ENCODE peak calls at places on chromosomes 11 and 22, in seven cellular contexts. M, X, K, B, A, L and N are unnamed samples.

GRCh38 chr22:46011627-46012181 is 34.7 kb upstream of the WNT7B start:
- DNase-seq in M (no peak), X (peak; percentile 75), K (no peak), B (no peak), A (no peak), L (no peak), N (no peak)

GRCh38 chr22:39303358-39303757 is 16.1 kb downstream of the RPL3 start:
- DNase-seq in M (no peak), X (no peak), K (no peak), B (no peak), A (no peak), L (no peak), N (no peak)

GRCh38 chr11:113894421-113894996 is 10.1 kb upstream of the HTR3B start:
- DNase-seq in M (no peak), X (no peak), K (no peak), B (no peak), A (no peak), L (no peak), N (no peak)

GRCh38 chr22:37430941-37431340 is 3.7 kb upstream of the ELFN2 start:
- DNase-seq in M (no peak), X (no peak), K (no peak), B (no peak), A (no peak), L (no peak), N (no peak)

GRCh38 chr11:118703563-118704106 is 24.2 kb upstream of the TREH start:
- DNase-seq in M (no peak), X (no peak), K (no peak), B (no peak), A (no peak), L (no peak), N (no peak)

GRCh38 chr22:37331034-37331428 is 48.7 kb downstream of the CYTH4 start:
- DNase-seq in M (peak; percentile 54), X (peak; percentile 79), K (no peak), B (no peak), A (peak; percentile 43), L (no peak), N (peak; percentile 34)

GRCh38 chr11:66684635-66685034 is 6.9 kb upstream of the RBM4B start:
- DNase-seq in M (no peak), X (no peak), K (no peak), B (no peak), A (no peak), L (no peak), N (no peak)

GRCh38 chr11:102118937-102119336 is 8.7 kb downstream of the YAP1 start:
- DNase-seq in M (no peak), X (no peak), K (peak; percentile 46), B (peak; percentile 74), A (no peak), L (no peak), N (no peak)

GRCh38 chr22:43079742-43080141 is 9.4 kb downstream of the TTLL1 start:
- DNase-seq in M (no peak), X (no peak), K (no peak), B (no peak), A (no peak), L (no peak), N (peak; percentile 40)

GRCh38 chr11:2870460-2870859 is 15.1 kb downstream of the CDKN1C start:
- DNase-seq in M (no peak), X (no peak), K (peak; percentile 37), B (no peak), A (no peak), L (no peak), N (no peak)

GRCh38 chr22:41263704-41264103 is 22.3 kb downstream of the RANGAP1 start:
- DNase-seq in M (no peak), X (peak; percentile 20), K (no peak), B (no peak), A (peak; percentile 27), L (no peak), N (no peak)

GRCh38 chr11:45918331-45918941 is 759 bp upstream of the PEX16 start:
- DNase-seq in M (peak; percentile 60), X (peak; percentile 67), K (peak; percentile 82), B (peak; percentile 79), A (peak; percentile 84), L (peak; percentile 86), N (peak; percentile 94)

GRCh38 chr11:29343465-29344333 is 673.1 kb downstream of the KCNA4 start:
- DNase-seq in M (peak; percentile 40), X (peak; percentile 25), K (peak; percentile 72), B (peak; percentile 73), A (peak; percentile 54), L (peak; percentile 73), N (peak; percentile 58)

GRCh38 chr11:86176165-86176884 is 68.2 kb upstream of the EED start:
- DNase-seq in M (peak; percentile 66), X (peak; percentile 78), K (no peak), B (no peak), A (no peak), L (peak; percentile 91), N (peak; percentile 89)

GRCh38 chr11:17588166-17588565 is 41.1 kb downstream of the OTOG start:
- DNase-seq in M (no peak), X (no peak), K (no peak), B (no peak), A (no peak), L (no peak), N (no peak)

GRCh38 chr11:69775163-69775755 is at the start of gene FGF4:
- DNase-seq in M (peak; percentile 1), X (no peak), K (peak; percentile 68), B (peak; percentile 60), A (no peak), L (no peak), N (no peak)

GRCh38 chr11:46348986-46349401 is 1.7 kb downstream of the DGKZ start:
- DNase-seq in M (no peak), X (no peak), K (no peak), B (no peak), A (no peak), L (peak; percentile 67), N (no peak)

GRCh38 chr22:23137905-23138520 is 3.8 kb downstream of the RSPH14 start:
- DNase-seq in M (peak; percentile 33), X (peak; percentile 25), K (no peak), B (no peak), A (no peak), L (peak; percentile 92), N (no peak)

GRCh38 chr22:25890651-25891050 is 148.7 kb downstream of the MYO18B start:
- DNase-seq in M (no peak), X (no peak), K (no peak), B (no peak), A (no peak), L (no peak), N (no peak)
- H2AFZ ChIP-seq in M (no peak overlapping the region), X (no peak overlapping the region), K (no peak overlapping the region), B (no peak overlapping the region), A (no peak overlapping the region), L (no peak overlapping the region), N (no peak overlapping the region)

GRCh38 chr11:19821412-19821875 is 108.8 kb downstream of the NAV2 start:
- DNase-seq in M (no peak), X (no peak), K (no peak), B (no peak), A (peak; percentile 42), L (no peak), N (no peak)
- H2AFZ ChIP-seq in M (no peak overlapping the region), X (no peak overlapping the region), K (no peak overlapping the region), B (no peak overlapping the region), A (no peak overlapping the region), L (no peak overlapping the region), N (no peak overlapping the region)

GRCh38 chr11:36817336-36817965 is 219.4 kb upstream of the RAG2 start:
- DNase-seq in M (peak; percentile 57), X (no peak), K (no peak), B (no peak), A (peak; percentile 50), L (no peak), N (no peak)
- H2AFZ ChIP-seq in M (no peak overlapping the region), X (no peak overlapping the region), K (no peak overlapping the region), B (no peak overlapping the region), A (no peak overlapping the region), L (no peak overlapping the region), N (no peak overlapping the region)

DNA sequence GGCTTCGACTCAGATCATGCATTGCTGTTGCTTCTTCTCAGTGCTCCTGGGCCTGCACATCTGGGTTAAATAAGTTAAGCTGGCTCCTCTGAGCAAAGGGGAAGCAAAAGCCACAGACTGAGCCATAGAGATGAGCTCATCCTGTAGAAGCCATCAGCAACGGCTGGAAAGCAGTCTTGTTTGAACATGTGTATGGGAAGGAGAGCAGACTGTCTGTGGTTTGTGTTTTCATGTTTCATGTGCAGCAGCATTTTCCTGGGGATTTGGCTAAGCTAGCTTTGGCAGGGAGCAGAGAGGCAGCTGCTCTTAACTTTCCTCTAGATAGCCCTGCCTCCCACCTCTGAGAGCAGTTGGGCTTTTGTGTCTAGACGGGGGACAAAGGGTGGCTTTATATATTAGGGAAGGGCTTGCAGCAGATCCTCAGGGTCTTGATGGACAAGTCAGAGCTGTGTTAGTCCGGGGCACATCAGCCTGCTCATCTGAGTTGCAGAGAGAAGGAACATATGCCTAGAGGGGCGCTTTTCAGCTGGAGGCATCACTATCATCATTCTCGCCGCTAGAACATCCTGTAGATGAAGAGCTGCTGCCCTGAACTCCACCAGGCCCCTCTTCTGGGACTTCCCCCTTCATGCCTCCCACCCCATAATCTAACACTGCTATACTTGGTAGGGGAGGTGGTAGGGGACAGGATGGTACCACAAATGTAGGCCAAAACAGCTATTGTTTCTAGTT is 14.9 kb downstream of the DCPS start:
- DNase-seq in M (peak; percentile 96), X (peak; percentile 97), K (no peak), B (no peak), A (peak; percentile 90), L (no peak), N (no peak)
- H2AFZ ChIP-seq in M (peak overlapping the region; percentile 81), X (peak overlapping the region; percentile 15), K (no peak overlapping the region), B (no peak overlapping the region), A (peak overlapping the region; percentile 70), L (no peak overlapping the region), N (no peak overlapping the region)

DNA sequence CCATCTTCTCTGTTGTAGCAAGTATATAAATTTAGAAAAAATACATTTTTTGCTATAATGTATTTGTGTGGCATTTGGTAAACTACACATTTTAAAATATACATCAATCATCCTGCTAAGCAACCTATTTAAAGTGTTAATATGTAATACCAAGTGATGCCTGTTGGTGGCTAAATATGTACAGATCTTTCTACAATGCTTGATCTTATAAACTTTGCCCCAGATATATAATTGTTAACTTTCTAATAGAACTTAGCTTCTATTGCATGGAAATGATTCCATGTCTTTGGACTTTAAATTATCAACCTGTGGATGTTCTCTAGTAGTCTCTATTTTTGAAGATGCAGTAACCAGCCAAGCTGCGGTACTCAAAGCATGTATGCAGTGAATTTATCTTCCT is 1260.4 kb upstream of the RAG2 start:
- DNase-seq in M (no peak), X (no peak), K (no peak), B (no peak), A (no peak), L (peak; percentile 40), N (no peak)
- H2AFZ ChIP-seq in M (no peak overlapping the region), X (no peak overlapping the region), K (no peak overlapping the region), B (no peak overlapping the region), A (no peak overlapping the region), L (no peak overlapping the region), N (no peak overlapping the region)

DNA sequence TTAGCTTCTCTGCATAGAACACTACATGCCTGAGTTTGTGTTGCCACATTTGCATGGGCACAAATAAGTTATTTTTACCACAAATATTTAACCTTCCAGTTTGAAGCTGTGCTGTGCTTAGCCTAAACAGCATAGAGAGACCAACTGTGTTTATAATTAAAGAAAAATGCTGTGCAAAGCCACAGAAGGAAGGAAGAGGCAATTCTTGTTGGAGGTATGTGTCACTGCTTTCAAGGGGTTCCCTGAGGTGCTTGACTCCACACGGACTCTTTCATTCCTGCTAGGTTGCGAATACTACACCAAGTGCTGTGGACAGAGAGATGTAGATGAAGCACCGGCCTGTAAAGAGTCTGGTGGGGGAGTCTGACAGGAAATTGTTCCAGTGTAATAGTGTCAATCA is 47.6 kb upstream of the OLFML1 start:
- DNase-seq in M (peak; percentile 6), X (peak; percentile 6), K (no peak), B (no peak), A (peak; percentile 42), L (no peak), N (no peak)
- H2AFZ ChIP-seq in M (no peak overlapping the region), X (no peak overlapping the region), K (no peak overlapping the region), B (no peak overlapping the region), A (no peak overlapping the region), L (no peak overlapping the region), N (no peak overlapping the region)